ENCODE peak calls at places on chromosomes 2 and 18, in eight cellular contexts. W is Right ventricle myocardium inferior; L is AG08396; H is Caki2; V is lung; X is iPS-NIHi11; P is stimulated activated CD4-positive, alpha-beta T cell treated with anti-CD3 and anti-CD28 coated beads, Interleukin-12 subunit alpha, Interleukin-12 subunit beta, amount 100 ng/mL, for 24 hours; B is adrenal gland. Q is an unnamed sample.

GRCh38 chr18:58263733-58264469 is 219.9 kb downstream of the NEDD4L start:
- DNase-seq in X (no peak), W (no peak), H (no peak), V (no peak), P (no peak), B (no peak), L (no peak), Q (no peak)

GRCh38 chr2:226766352-226767055 is 33.1 kb downstream of the IRS1 start:
- DNase-seq in V (no peak), X (no peak), W (no peak), B (no peak), L (no peak), H (no peak), P (no peak), Q (no peak)

GRCh38 chr2:178152033-178152432 is 39.8 kb downstream of the RBM45 start:
- DNase-seq in X (no peak), W (no peak), L (peak; percentile 10), B (no peak), P (no peak), H (no peak), V (no peak), Q (peak; percentile 70)

GRCh38 chr2:240143801-240144648 is 3.6 kb upstream of the OTOS start:
- DNase-seq in B (peak; percentile 63), P (peak; percentile 73), L (peak; percentile 90), W (peak; percentile 89), V (peak; percentile 69), H (peak; percentile 14), X (peak; percentile 94), Q (peak; percentile 38)

GRCh38 chr2:54606393-54606973 is 117.0 kb upstream of the EML6 start:
- DNase-seq in L (no peak), P (peak; percentile 46), H (no peak), B (no peak), W (no peak), X (no peak), V (no peak), Q (no peak)

GRCh38 chr18:10687161-10687925 is 161.5 kb downstream of the NAPG start:
- DNase-seq in L (no peak), W (no peak), V (no peak), H (peak; percentile 77), P (no peak), B (no peak), X (no peak), Q (no peak)

GRCh38 chr2:170886391-170886790 is 42.7 kb upstream of the GORASP2 start:
- DNase-seq in X (no peak), P (no peak), V (no peak), B (no peak), W (no peak), H (peak; percentile 62), L (peak; percentile 27), Q (no peak)

GRCh38 chr2:159249955-159250723 is 36.4 kb downstream of the WDSUB1 start:
- DNase-seq in X (peak; percentile 41), L (peak; percentile 57), V (peak; percentile 74), H (peak; percentile 91), W (no peak), P (no peak), B (peak; percentile 77), Q (peak; percentile 21)

GRCh38 chr2:26184555-26185303 is 11.8 kb downstream of the GAREM2 start:
- DNase-seq in W (peak; percentile 94), H (peak; percentile 61), B (peak; percentile 79), X (peak; percentile 93), L (peak; percentile 98), V (peak; percentile 74), P (peak; percentile 70), Q (no peak)

GRCh38 chr2:223618172-223619035 is 16.2 kb upstream of the SCG2 start:
- DNase-seq in P (no peak), X (peak; percentile 84), L (no peak), B (no peak), W (no peak), V (no peak), H (no peak), Q (no peak)

GRCh38 chr2:215384710-215385109 is 51.2 kb downstream of the FN1 start:
- DNase-seq in P (no peak), W (no peak), H (no peak), X (no peak), B (no peak), V (no peak), L (no peak), Q (no peak)

GRCh38 chr2:46393352-46393820 is 86.0 kb upstream of the TMEM247 start:
- DNase-seq in B (no peak), W (no peak), X (no peak), H (no peak), L (no peak), P (no peak), V (no peak), Q (no peak)

GRCh38 chr2:116716038-116716437 is 1098.5 kb upstream of the DDX18 start:
- DNase-seq in P (no peak), W (no peak), H (no peak), X (no peak), L (no peak), B (no peak), V (no peak), Q (no peak)